ENCODE peak calls at places on chromosomes 12 and 14, in six cellular contexts. A is activated CD4-positive, alpha-beta T cell treated with anti-CD3 and anti-CD28 coated beads for 24 hours; E is stromal cell of bone marrow; B is A549; N is hepatocyte; H is stimulated activated CD4-positive, alpha-beta T cell treated with anti-CD3 and anti-CD28 coated beads, Interleukin-4, amount 100 ng/mL, for 48 hours. F is an unnamed sample.

GRCh38 chr12:124752437-124753229 is 111.0 kb downstream of the SCARB1 start:
- DNase-seq in B (no peak), E (peak; percentile 85), H (no peak), N (no peak), A (no peak), F (no peak)

GRCh38 chr12:121578230-121579189 is 2.3 kb downstream of the KDM2B start:
- DNase-seq in E (no peak), A (no peak), B (no peak), H (no peak), N (no peak), F (no peak)

GRCh38 chr12:84161296-84161695 is 751.3 kb downstream of the SLC6A15 start:
- DNase-seq in E (no peak), H (no peak), B (no peak), A (no peak), N (no peak), F (no peak)

GRCh38 chr14:99159341-99160340 is 112.4 kb downstream of the BCL11B start:
- DNase-seq in N (no peak), A (no peak), E (no peak), B (no peak), H (no peak), F (no peak)

GRCh38 chr12:12693111-12693671 is 2.8 kb downstream of the GPR19 start:
- DNase-seq in A (no peak), N (no peak), H (no peak), E (no peak), B (no peak), F (no peak)

GRCh38 chr12:110223777-110224378 is 57.2 kb upstream of the ATP2A2 start:
- DNase-seq in A (no peak), N (no peak), H (no peak), B (peak; percentile 91), E (no peak), F (no peak)

GRCh38 chr14:93832076-93832475 is 43.8 kb upstream of the PRIMA1 start:
- DNase-seq in A (no peak), E (no peak), B (no peak), H (no peak), N (no peak), F (no peak)

GRCh38 chr14:58637040-58637390 is 747 bp upstream of the DACT1 start:
- DNase-seq in N (peak; percentile 86), A (peak; percentile 19), H (peak; percentile 10), E (peak; percentile 70), B (peak; percentile 50), F (no peak)

GRCh38 chr14:42163136-42163535 is 556.5 kb downstream of the LRFN5 start:
- DNase-seq in N (no peak), H (no peak), E (no peak), B (no peak), A (no peak), F (no peak)

GRCh38 chr12:2259368-2259767 is 206.6 kb downstream of the CACNA1C start:
- DNase-seq in H (no peak), B (no peak), N (no peak), E (no peak), A (no peak), F (no peak)

GRCh38 chr12:124125472-124125871 is 152.5 kb downstream of the ZNF664 start:
- DNase-seq in B (no peak), H (no peak), N (no peak), E (no peak), A (no peak), F (no peak)

GRCh38 chr12:104582739-104583138 is 126.0 kb downstream of the CHST11 start:
- DNase-seq in N (no peak), A (no peak), B (no peak), H (no peak), E (no peak), F (no peak)